ENCODE peak calls at places on chromosomes 7 and 10, in six cellular contexts. A is sigmoid colon; G is HCT116; M is CD8-positive, alpha-beta memory T cell; Z is psoas muscle; U is MM.1S. O is an unnamed sample. For H3K27me3, the result is how much of the 10 kb centered on the place peaks cover.

GRCh38 chr7:142908290-142908689 is 22.7 kb upstream of the TRPV6 start:
- DNase-seq in Z (no peak), G (no peak), A (no peak), M (no peak), U (no peak), O (no peak)

GRCh38 chr7:15334524-15335269 is 227.1 kb downstream of the AGMO start:
- DNase-seq in M (no peak), U (no peak), A (no peak), Z (no peak), G (no peak), O (no peak)

GRCh38 chr10:3425261-3425660 is 252.7 kb upstream of the PITRM1 start:
- DNase-seq in U (no peak), A (no peak), G (no peak), Z (no peak), M (no peak), O (no peak)

GRCh38 chr10:132904169-132904813 is 38.1 kb downstream of the CFAP46 start:
- DNase-seq in M (no peak), G (peak), Z (peak), U (peak), A (peak), O (no peak)

GRCh38 chr7:13982940-13983677 is 6.4 kb downstream of the ETV1 start:
- DNase-seq in Z (no peak), U (peak), A (no peak), M (no peak), G (no peak), O (no peak)

GRCh38 chr10:132347931-132348267 is 15.9 kb downstream of the LRRC27 start:
- DNase-seq in G (no peak), Z (no peak), A (peak), U (no peak), M (no peak), O (no peak)

GRCh38 chr10:50501899-50502556 is 121.7 kb downstream of the SGMS1 start:
- DNase-seq in M (no peak), A (no peak), G (no peak), Z (no peak), U (peak), O (no peak)

GRCh38 chr10:50216894-50217293 is 34.4 kb downstream of the ASAH2 start:
- DNase-seq in Z (no peak), U (no peak), A (no peak), M (no peak), G (no peak), O (no peak)

GRCh38 chr10:33600381-33600780 is 265.9 kb upstream of the NRP1 start:
- DNase-seq in U (no peak), Z (no peak), M (no peak), A (no peak), G (no peak), O (no peak)

GRCh38 chr10:17951868-17952371 is at the start of gene SLC39A12:
- DNase-seq in Z (no peak), U (no peak), M (no peak), G (no peak), A (no peak), O (peak)

GRCh38 chr7:47896809-47897423 is 51.4 kb downstream of the PKD1L1 start:
- DNase-seq in Z (no peak), U (no peak), A (no peak), G (no peak), M (no peak), O (no peak)

GRCh38 chr10:116146374-116146773 is 126.6 kb downstream of the GFRA1 start:
- DNase-seq in U (no peak), A (no peak), M (no peak), Z (no peak), G (no peak), O (no peak)

GRCh38 chr7:97731736-97732370 is at the start of gene TAC1:
- DNase-seq in G (no peak), U (no peak), M (no peak), A (no peak), Z (no peak), O (no peak)
- H3K27me3 ChIP-seq in G (under half), U (under half), M (under half), A (under half), Z (under half), O (under half)

GRCh38 chr7:51046103-51046466 is 263.4 kb upstream of the GRB10 start:
- DNase-seq in M (no peak), A (no peak), Z (no peak), U (no peak), G (no peak), O (no peak)
- H3K27me3 ChIP-seq in M (under half), A (under half), Z (under half), U (under half), G (under half), O (under half)

DNA sequence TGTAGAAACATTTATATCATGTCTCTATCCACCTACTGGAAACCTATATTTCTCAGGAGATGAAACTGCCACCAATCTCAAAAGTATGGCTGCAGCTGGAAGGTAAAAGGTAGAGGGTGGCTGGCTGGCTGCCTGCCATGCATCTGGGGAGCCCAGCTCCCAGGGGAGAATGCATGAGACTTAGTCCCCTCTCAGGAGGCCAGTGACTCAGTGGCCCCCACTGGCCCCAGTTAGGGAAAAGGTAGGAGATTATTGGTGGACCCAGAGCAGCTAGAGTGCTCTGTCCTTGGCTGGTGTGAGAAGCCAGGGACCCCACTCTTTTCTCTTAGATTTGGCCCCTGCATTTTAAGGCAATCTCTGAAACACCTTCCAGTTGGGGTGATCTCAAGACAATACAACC is 6.8 kb upstream of the NKX2-3 start:
- DNase-seq in G (no peak), A (no peak), U (no peak), M (no peak), Z (no peak), O (no peak)
- H3K27me3 ChIP-seq in G (under half), A (under half), U (under half), M (under half), Z (half or more), O (half or more)

GRCh38 chr10:46538723-46539426 is 17.6 kb downstream of the GPRIN2 start:
- DNase-seq in G (no peak), Z (no peak), U (no peak), M (no peak), A (no peak), O (no peak)

GRCh38 chr10:46537309-46537708 is 19.1 kb downstream of the GPRIN2 start:
- DNase-seq in G (no peak), Z (no peak), A (peak), U (no peak), M (no peak), O (no peak)

GRCh38 chr10:46536781-46537180 is 19.7 kb downstream of the GPRIN2 start:
- DNase-seq in Z (peak), G (no peak), U (no peak), M (no peak), A (peak), O (no peak)

GRCh38 chr10:46539596-46540411 is 16.7 kb downstream of the GPRIN2 start:
- DNase-seq in G (no peak), A (no peak), Z (peak), U (no peak), M (no peak), O (peak)

GRCh38 chr10:46538155-46538554 is 18.3 kb downstream of the GPRIN2 start:
- DNase-seq in U (no peak), A (no peak), M (no peak), G (no peak), Z (no peak), O (no peak)
- H3K27me3 ChIP-seq in U (under half), A (under half), M (under half), G (under half), Z (under half), O (under half)

GRCh38 chr7:156402255-156402654 is 238.3 kb upstream of the RNF32 start:
- DNase-seq in M (no peak), G (no peak), U (peak), A (no peak), Z (no peak), O (no peak)

GRCh38 chr7:156400046-156400445 is 240.5 kb upstream of the RNF32 start:
- DNase-seq in Z (no peak), G (no peak), M (no peak), U (no peak), A (no peak), O (no peak)

GRCh38 chr7:156401617-156402016 is 239.0 kb upstream of the RNF32 start:
- DNase-seq in A (no peak), Z (no peak), U (no peak), G (no peak), M (no peak), O (no peak)

DNA sequence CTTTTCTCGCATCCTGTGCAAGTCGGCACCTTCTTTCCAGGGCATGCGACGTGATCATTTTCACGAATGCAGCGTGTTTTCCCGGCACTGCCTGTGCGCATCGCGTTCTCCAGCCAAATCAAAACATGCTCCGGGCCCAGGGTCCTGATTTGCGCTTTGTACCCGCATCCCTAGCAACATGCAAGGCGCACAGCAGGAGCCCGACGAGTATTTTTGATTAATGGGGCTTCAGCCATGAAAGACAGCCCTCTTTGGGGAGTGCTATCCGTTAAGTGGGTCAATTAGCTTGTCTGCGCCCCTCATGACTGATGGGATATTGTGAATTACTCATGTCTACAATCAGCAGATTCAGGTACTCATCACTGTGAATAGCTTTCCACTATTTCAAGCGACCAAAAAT is 243.3 kb upstream of the RNF32 start:
- DNase-seq in M (no peak), U (no peak), Z (no peak), A (no peak), G (no peak), O (no peak)
- H3K27me3 ChIP-seq in M (under half), U (under half), Z (under half), A (under half), G (under half), O (under half)

GRCh38 chr7:149622444-149623210 is 125.0 kb upstream of the ZNF746 start:
- DNase-seq in A (no peak), Z (no peak), U (no peak), G (no peak), M (no peak), O (no peak)

GRCh38 chr7:149620961-149621360 is 123.4 kb upstream of the ZNF746 start:
- DNase-seq in Z (no peak), M (peak), A (no peak), G (no peak), U (no peak), O (no peak)

GRCh38 chr7:149615690-149616270 is 118.2 kb upstream of the ZNF746 start:
- DNase-seq in A (no peak), G (no peak), Z (no peak), M (no peak), U (no peak), O (no peak)

GRCh38 chr7:149621776-149622175 is 124.2 kb upstream of the ZNF746 start:
- DNase-seq in A (no peak), U (peak), M (peak), G (no peak), Z (no peak), O (no peak)

DNA sequence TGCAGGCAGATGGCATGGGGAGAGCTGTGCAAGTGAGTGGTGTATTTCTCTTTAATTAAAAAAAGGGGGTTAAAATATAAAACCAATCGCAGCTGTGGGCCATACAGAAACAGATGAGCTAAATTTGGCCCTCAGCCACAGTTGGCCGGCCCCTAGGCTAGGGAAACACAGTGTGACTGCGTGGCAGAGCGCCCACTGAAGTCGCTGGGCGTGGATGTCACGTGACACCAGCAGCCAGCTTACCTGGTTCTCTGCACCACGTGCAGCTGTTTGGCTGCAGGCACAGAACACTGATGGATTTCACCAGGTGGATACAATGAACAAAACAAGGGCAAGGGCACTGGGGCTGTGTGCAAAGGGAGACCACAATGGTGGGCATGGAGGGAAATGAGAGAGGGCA is 119.3 kb upstream of the ZNF746 start:
- DNase-seq in M (no peak), G (no peak), U (no peak), Z (no peak), A (no peak), O (no peak)
- H3K27me3 ChIP-seq in M (under half), G (under half), U (under half), Z (under half), A (under half), O (under half)

GRCh38 chr7:294440-295154 is 4.6 kb downstream of the FOXL3 start:
- DNase-seq in U (no peak), M (no peak), G (no peak), Z (no peak), A (no peak), O (no peak)
- H3K27me3 ChIP-seq in U (under half), M (under half), G (under half), Z (under half), A (under half), O (half or more)

GRCh38 chr10:14236341-14236740 is 94.4 kb downstream of the FRMD4A start:
- DNase-seq in U (no peak), Z (no peak), G (no peak), M (no peak), A (no peak), O (no peak)
- H3K27me3 ChIP-seq in U (under half), Z (under half), G (half or more), M (under half), A (under half), O (under half)

GRCh38 chr7:150979706-150980390 is 1.7 kb upstream of the KCNH2 start:
- DNase-seq in G (no peak), Z (no peak), A (peak), U (no peak), M (no peak), O (no peak)
- H3K27me3 ChIP-seq in G (under half), Z (under half), A (under half), U (under half), M (under half), O (half or more)

GRCh38 chr10:100723180-100723579 is 22.2 kb upstream of the PAX2 start:
- DNase-seq in Z (no peak), M (no peak), U (no peak), A (peak), G (no peak), O (no peak)
- H3K27me3 ChIP-seq in Z (under half), M (under half), U (half or more), A (half or more), G (under half), O (under half)